ENCODE peak calls at places on chromosomes 12 and 14, in seven cellular contexts. S is NCI-H345; D is HTR-8/SVneo; I is CD4-positive, CD25-positive, alpha-beta regulatory T cell; A is PC-3; V is activated T-cell treated with anti-CD3 and anti-CD28 coated beads for 1 hour; R is kidney. P is an unnamed sample.

GRCh38 chr14:59275668-59276067 is 87.2 kb downstream of the DAAM1 start:
- DNase-seq in S (no peak), D (peak), I (peak), A (peak), V (no peak), R (no peak), P (no peak)

GRCh38 chr14:103094406-103095209 is at the start of gene EXOC3L4:
- DNase-seq in S (no peak), D (no peak), I (no peak), A (no peak), V (no peak), R (peak), P (no peak)

GRCh38 chr14:39773387-39773786 is 341.2 kb upstream of the FBXO33 start:
- DNase-seq in S (no peak), D (no peak), I (no peak), A (no peak), V (no peak), R (no peak), P (no peak)

GRCh38 chr12:58750484-58750883 is 169.8 kb downstream of the LRIG3 start:
- DNase-seq in S (no peak), D (no peak), I (no peak), A (peak), V (no peak), R (no peak), P (no peak)

GRCh38 chr12:24821691-24822090 is 127.2 kb downstream of the BCAT1 start:
- DNase-seq in S (no peak), D (no peak), I (no peak), A (no peak), V (no peak), R (no peak), P (no peak)

GRCh38 chr14:50846171-50846880 is 15.4 kb upstream of the NIN start:
- DNase-seq in S (no peak), D (peak), I (no peak), A (peak), V (no peak), R (no peak), P (no peak)

GRCh38 chr12:131074221-131075083 is 120.7 kb downstream of the ADGRD1 start:
- DNase-seq in S (no peak), D (no peak), I (no peak), A (no peak), V (no peak), R (peak), P (no peak)

GRCh38 chr12:130031571-130032189 is 127.9 kb upstream of the TMEM132D start:
- DNase-seq in S (peak), D (no peak), I (peak), A (peak), V (peak), R (no peak), P (peak)

GRCh38 chr12:33828326-33828725 is 194.0 kb upstream of the ALG10 start:
- DNase-seq in S (no peak), D (no peak), I (no peak), A (peak), V (no peak), R (no peak), P (no peak)

GRCh38 chr14:29236848-29237247 is 470.3 kb downstream of the FOXG1 start:
- DNase-seq in S (no peak), D (peak), I (no peak), A (peak), V (no peak), R (no peak), P (no peak)

GRCh38 chr12:42086021-42086420 is 58.7 kb downstream of the GXYLT1 start:
- DNase-seq in S (no peak), D (no peak), I (no peak), A (no peak), V (no peak), R (no peak), P (no peak)

GRCh38 chr14:89814126-89814525 is 140.4 kb downstream of the EFCAB11 start:
- DNase-seq in S (no peak), D (no peak), I (no peak), A (no peak), V (no peak), R (no peak), P (no peak)

GRCh38 chr14:23349156-23349845 is 3.4 kb downstream of the SLC22A17 start:
- DNase-seq in S (no peak), D (no peak), I (no peak), A (no peak), V (no peak), R (no peak), P (no peak)

GRCh38 chr14:90599748-90600507 is 203.1 kb downstream of the CALM1 start:
- DNase-seq in S (peak), D (no peak), I (no peak), A (peak), V (no peak), R (no peak), P (no peak)

GRCh38 chr12:53214687-53215455 is 7.8 kb upstream of the ITGB7 start:
- DNase-seq in S (no peak), D (no peak), I (no peak), A (no peak), V (no peak), R (peak), P (no peak)

GRCh38 chr14:105839425-105840265 is 313.3 kb downstream of the TMEM121 start:
- DNase-seq in S (no peak), D (no peak), I (no peak), A (no peak), V (no peak), R (peak), P (no peak)

GRCh38 chr12:1533602-1534304 is 60.6 kb downstream of the FBXL14 start:
- DNase-seq in S (no peak), D (no peak), I (peak), A (no peak), V (peak), R (no peak), P (no peak)

P was measured in neural crest cell.